ENCODE peak calls at places on chromosomes 5 and 9, in seven cellular contexts. I is foreskin fibroblast, V is A549, K is AG04450, R is dorsolateral prefrontal cortex, H is lower lobe of right lung, F is IMR-90. E is an unnamed sample.

GRCh38 chr5:134140530-134141201 is 26.2 kb downstream of the TCF7 start:
- DNase-seq in H (peak), F (peak), K (peak), I (peak), R (peak), V (peak), E (peak)

GRCh38 chr9:94802795-94803194 is 76.3 kb downstream of the AOPEP start:
- DNase-seq in H (no peak), V (no peak), I (peak), K (no peak), R (no peak), F (peak), E (no peak)

GRCh38 chr5:42655982-42656660 is 100.5 kb upstream of the CCDC152 start:
- DNase-seq in H (no peak), I (peak), V (no peak), R (no peak), F (no peak), K (no peak), E (no peak)

GRCh38 chr9:35771943-35772342 is 17.9 kb upstream of the MSMP start:
- DNase-seq in K (no peak), V (peak), R (no peak), I (no peak), F (no peak), H (no peak), E (no peak)

GRCh38 chr9:129887210-129888084 is 52.2 kb downstream of the USP20 start:
- DNase-seq in K (no peak), R (peak), H (no peak), I (peak), V (no peak), F (peak), E (no peak)

GRCh38 chr5:149153751-149154610 is 12.7 kb downstream of the ABLIM3 start:
- DNase-seq in I (peak), K (no peak), V (peak), F (peak), H (peak), R (no peak), E (no peak)

GRCh38 chr9:129221233-129221632 is 43.2 kb upstream of the IER5L start:
- DNase-seq in V (no peak), R (no peak), H (no peak), F (no peak), I (no peak), K (no peak), E (peak)

GRCh38 chr5:132915681-132916080 is 42.2 kb downstream of the LEAP2 start:
- DNase-seq in K (no peak), H (no peak), R (no peak), F (peak), I (peak), V (no peak), E (no peak)

GRCh38 chr9:125183054-125183453 is 6.5 kb downstream of the PPP6C start:
- DNase-seq in F (peak), H (no peak), I (no peak), V (no peak), K (no peak), R (no peak), E (no peak)

DNA sequence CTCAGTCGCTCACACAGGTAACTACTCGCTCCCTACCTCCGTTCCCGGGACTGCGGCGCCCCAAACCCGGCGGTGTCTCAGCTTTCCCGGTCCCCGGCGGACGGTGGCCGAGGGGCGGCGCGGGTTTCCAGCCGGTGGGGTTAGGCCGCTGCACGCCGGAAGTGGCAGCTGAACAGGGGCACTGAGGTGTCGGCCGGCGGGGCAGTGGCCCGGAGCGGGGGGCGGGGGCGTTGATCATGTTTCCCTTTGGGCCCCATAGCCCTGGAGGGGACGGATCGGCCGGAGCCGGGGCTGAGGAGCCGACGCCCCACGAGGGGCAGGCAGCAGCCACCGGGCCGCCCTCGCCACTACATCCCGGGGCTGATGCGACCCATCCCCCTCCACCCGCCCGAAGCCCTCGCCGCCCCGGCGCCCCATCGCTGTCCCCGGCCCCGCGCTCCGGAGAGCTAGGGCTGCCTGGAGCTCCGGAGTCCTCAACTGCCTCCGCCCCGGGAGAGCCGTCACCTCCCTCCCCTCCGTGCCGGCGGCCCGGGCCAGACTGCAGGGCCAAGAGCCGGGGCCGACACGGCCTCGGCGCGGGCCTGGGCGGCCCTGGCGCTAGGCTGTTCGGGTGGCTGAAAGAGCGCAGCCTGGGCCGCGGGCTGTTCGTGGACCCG is at the start of gene DCAF10:
- DNase-seq in F (peak), H (peak), K (peak), I (peak), R (peak), V (peak), E (no peak)
- TF ChIP-seq CTCF in F (no peak), H (no peak), K (peak), I (no peak), R (peak), V (no peak), E (no peak)

GRCh38 chr5:12799165-12799564 is 894.9 kb upstream of the CTNND2 start:
- DNase-seq in R (no peak), V (no peak), K (no peak), F (no peak), I (no peak), H (no peak), E (no peak)

GRCh38 chr5:12795333-12795663 is 891.1 kb upstream of the CTNND2 start:
- DNase-seq in I (no peak), V (no peak), F (no peak), K (no peak), H (no peak), R (no peak), E (no peak)

GRCh38 chr5:12793373-12793772 is 889.1 kb upstream of the CTNND2 start:
- DNase-seq in K (no peak), F (no peak), H (no peak), R (no peak), I (no peak), V (no peak), E (no peak)

GRCh38 chr5:12794476-12795332 is 890.5 kb upstream of the CTNND2 start:
- DNase-seq in H (peak), F (no peak), R (no peak), V (no peak), I (no peak), K (no peak), E (no peak)
- H3K4me3 ChIP-seq in H (no peak), F (no peak), R (no peak), V (no peak), I (no peak), K (no peak), E (no peak)

GRCh38 chr5:32628049-32628803 is 42.9 kb downstream of the SUB1 start:
- DNase-seq in R (no peak), F (peak), H (no peak), I (no peak), V (peak), K (peak), E (no peak)
- TF ChIP-seq CTCF in R (no peak), F (no peak), H (no peak), I (no peak), V (peak), K (no peak), E (no peak)

DNA sequence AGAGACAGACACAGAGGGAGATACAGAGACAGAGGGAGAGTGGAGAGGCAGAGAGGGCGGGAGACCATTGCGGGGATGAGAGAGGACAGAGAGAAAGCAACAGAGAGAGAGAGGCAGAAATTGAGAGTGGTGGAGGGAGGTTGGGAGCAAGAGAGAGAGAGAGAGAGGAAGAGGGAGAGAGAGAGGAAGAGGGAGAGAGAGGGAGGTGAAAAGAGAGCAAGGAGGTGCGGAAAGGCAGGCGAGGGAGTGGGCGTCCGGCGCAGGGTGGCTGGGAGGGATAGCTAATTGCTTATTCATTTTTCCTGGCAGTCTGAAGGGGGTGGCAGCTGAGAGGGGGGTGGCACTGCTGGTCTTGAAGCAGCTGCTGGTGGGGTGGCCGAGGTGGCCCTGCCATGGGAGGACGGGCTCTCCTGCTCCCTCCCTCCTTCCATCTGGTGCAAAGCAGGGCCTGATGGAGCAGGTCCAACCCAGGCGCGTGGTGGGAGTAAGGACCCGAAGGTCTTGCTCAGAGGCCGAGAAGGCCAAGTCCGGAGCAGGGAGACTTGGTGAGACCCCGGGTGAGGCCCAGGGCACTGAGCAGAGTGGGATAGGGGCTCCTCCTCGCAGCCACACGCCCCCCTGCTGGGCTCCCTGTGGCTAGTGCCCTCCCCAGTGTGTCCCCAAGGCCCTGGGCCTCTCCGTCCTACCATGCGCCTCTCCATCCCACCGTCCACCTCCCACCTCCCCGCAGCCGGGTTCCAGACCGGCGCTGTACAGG is 25.3 kb upstream of the RNU6ATAC start:
- DNase-seq in H (no peak), F (no peak), R (peak), V (no peak), I (no peak), K (no peak), E (no peak)
- H3K4me3 ChIP-seq in H (no peak), F (no peak), R (no peak), V (no peak), I (no peak), K (no peak), E (no peak)

GRCh38 chr5:65916636-65917035 is 9.7 kb upstream of the ERBIN start:
- DNase-seq in F (no peak), V (no peak), I (no peak), K (no peak), H (no peak), R (no peak), E (no peak)

GRCh38 chr5:65912311-65912710 is 14.1 kb upstream of the ERBIN start:
- DNase-seq in H (no peak), K (no peak), F (no peak), I (no peak), R (no peak), V (no peak), E (no peak)

GRCh38 chr5:65914644-65915196 is 11.7 kb upstream of the ERBIN start:
- DNase-seq in R (no peak), F (no peak), H (no peak), V (no peak), I (no peak), K (no peak), E (no peak)

GRCh38 chr5:65916066-65916465 is 10.3 kb upstream of the ERBIN start:
- DNase-seq in V (no peak), H (no peak), R (no peak), F (no peak), K (no peak), I (no peak), E (no peak)

DNA sequence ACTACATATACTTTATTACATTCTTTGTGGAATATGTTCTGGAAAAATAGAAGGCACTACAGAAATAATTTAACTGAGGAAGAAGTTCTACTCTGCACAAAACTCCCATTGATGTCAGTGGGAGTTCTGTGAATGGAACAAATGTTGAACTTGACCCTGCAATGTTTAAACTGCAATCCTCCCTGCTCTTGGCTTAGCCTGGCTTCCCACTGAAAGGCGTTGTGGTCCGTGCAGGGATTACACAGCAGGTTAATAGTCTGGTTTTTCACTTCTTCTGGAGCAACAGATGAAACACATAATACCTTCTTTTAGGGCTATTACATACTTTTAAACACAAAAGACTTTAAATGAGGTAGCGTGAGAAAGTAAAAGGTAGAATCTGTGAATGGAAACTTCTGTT is 12.9 kb upstream of the ERBIN start:
- DNase-seq in V (no peak), R (no peak), I (peak), F (peak), H (no peak), K (no peak), E (no peak)
- TF ChIP-seq CTCF in V (no peak), R (no peak), I (no peak), F (no peak), H (no peak), K (no peak), E (no peak)

DNA sequence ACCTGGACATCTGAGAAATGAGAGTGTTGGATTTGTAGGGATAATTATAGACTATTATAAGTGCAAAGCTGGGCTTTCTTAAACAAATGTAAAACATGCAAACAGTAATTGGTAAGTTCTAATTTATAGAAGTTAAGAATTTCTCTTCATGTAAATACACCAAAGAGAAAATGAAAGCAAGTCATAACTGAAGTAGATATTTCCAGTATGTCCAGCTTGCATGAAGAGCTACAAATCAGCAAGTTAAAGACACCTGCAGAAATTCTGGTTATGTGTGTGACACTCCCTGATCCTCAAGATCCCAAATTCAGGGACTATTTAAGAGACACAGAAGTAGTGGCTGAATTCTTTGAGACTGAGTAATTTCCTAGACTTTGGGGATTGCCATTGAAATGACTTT is 308.9 kb downstream of the TLE4 start:
- DNase-seq in H (no peak), K (no peak), V (no peak), I (no peak), R (no peak), F (no peak), E (no peak)
- H3K4me3 ChIP-seq in H (no peak), K (no peak), V (no peak), I (no peak), R (no peak), F (no peak), E (peak)

GRCh38 chr5:154517181-154517580 is 39.2 kb upstream of the HAND1 start:
- DNase-seq in V (no peak), R (no peak), I (no peak), F (no peak), H (no peak), K (no peak), E (no peak)
- TF ChIP-seq CTCF in V (no peak), R (no peak), I (no peak), F (no peak), H (no peak), K (no peak), E (no peak)

GRCh38 chr5:137203011-137203632 is 296.0 kb downstream of the SPOCK1 start:
- DNase-seq in F (no peak), I (no peak), R (no peak), K (no peak), V (no peak), H (no peak), E (no peak)
- H3K4me3 ChIP-seq in F (no peak), I (no peak), R (no peak), K (no peak), V (no peak), H (no peak), E (no peak)

DNA sequence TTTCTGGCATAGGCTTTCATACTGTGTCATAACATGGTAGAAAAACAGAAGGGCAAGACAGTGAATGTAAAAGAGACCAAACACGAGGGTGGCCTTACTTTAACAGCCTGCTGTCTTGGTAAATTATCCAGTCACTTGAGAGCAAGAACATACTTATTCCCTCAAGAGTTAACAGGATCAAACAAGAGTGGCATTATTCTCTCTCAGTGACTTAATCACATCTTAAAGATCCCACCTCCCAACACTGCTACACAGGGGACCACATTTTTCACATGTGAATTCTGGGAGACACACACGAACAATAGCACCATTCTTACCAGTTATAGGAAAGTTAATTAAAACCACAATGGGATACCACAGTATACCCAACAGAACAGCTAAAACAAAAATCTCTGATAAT is 898.0 kb upstream of the C9orf72 start:
- DNase-seq in R (no peak), F (no peak), K (no peak), I (no peak), V (no peak), H (no peak), E (no peak)
- TF ChIP-seq CTCF in R (no peak), F (no peak), K (no peak), I (no peak), V (no peak), H (no peak), E (no peak)

GRCh38 chr5:59584858-59585846 is 308.4 kb downstream of the PDE4D start:
- DNase-seq in R (peak), F (no peak), K (no peak), V (no peak), H (peak), I (no peak), E (no peak)

GRCh38 chr5:59588922-59589321 is 304.6 kb downstream of the PDE4D start:
- DNase-seq in V (peak), R (no peak), K (no peak), H (no peak), F (no peak), I (peak), E (no peak)

GRCh38 chr5:59583810-59584562 is 309.5 kb downstream of the PDE4D start:
- DNase-seq in V (peak), H (peak), F (no peak), K (no peak), I (peak), R (peak), E (no peak)

GRCh38 chr5:59587489-59588337 is 305.8 kb downstream of the PDE4D start:
- DNase-seq in H (peak), K (peak), V (peak), F (peak), I (peak), R (peak), E (no peak)

DNA sequence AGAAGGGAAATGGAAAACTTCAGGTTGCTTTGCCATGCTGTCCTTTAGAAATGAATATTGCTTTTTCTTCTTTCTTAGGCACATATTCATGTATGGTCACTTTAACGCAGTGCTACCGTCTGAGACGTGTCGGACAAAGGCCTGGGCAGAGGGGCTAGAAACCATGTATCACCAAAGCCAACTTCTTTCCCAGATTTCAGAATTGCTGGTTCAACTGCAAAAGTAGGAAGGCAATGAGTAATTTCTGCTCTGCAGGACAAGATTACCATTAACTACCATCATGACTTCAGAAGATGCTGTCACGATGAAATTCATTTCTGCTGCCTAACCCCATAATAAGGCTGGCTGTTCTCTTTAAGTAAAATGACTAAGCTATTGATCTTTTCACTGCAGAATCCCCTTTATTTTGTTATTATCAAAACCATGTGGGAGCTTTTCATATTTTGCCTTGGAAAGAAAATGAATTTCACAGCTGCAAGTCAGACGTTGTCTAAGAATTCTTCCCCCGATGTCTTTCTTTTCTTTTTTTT is 306.6 kb downstream of the PDE4D start:
- DNase-seq in F (no peak), V (no peak), H (no peak), I (peak), K (no peak), R (no peak), E (no peak)
- H3K4me3 ChIP-seq in F (no peak), V (peak), H (peak), I (peak), K (no peak), R (peak), E (no peak)

E was measured in GM12864.